ENCODE peak calls at places on chromosomes 5 and 9, in eight cellular contexts. B is transverse colon, Z is thyroid gland, Y is A549, E is vagina, H is H54, A is adrenal gland, F is ovary. T is an unnamed sample.

GRCh38 chr9:36835271-36835996 is 198.6 kb downstream of the PAX5 start:
- DNase-seq in B (no peak), Z (no peak), Y (no peak), E (no peak), H (no peak), A (no peak), F (no peak), T (no peak)

GRCh38 chr9:110571801-110572490 is 7.6 kb downstream of the SVEP1 start:
- DNase-seq in B (no peak), Z (no peak), Y (no peak), E (no peak), H (no peak), A (no peak), F (no peak), T (no peak)

GRCh38 chr5:171525086-171525485 is 105.6 kb downstream of the FGF18 start:
- DNase-seq in B (no peak), Z (no peak), Y (no peak), E (no peak), H (no peak), A (no peak), F (no peak), T (no peak)

GRCh38 chr5:16549491-16550233 is 67.1 kb downstream of the RETREG1 start:
- DNase-seq in B (no peak), Z (no peak), Y (no peak), E (no peak), H (no peak), A (no peak), F (no peak), T (no peak)

GRCh38 chr9:83920469-83920941 is 727 bp downstream of the KIF27 start:
- DNase-seq in B (peak), Z (peak), Y (no peak), E (no peak), H (no peak), A (no peak), F (peak), T (peak)

GRCh38 chr9:136544549-136545064 is 1.2 kb downstream of the NOTCH1 start:
- DNase-seq in B (peak), Z (peak), Y (no peak), E (no peak), H (peak), A (no peak), F (no peak), T (peak)

GRCh38 chr9:28105001-28105400 is 531.7 kb upstream of the C9orf72 start:
- DNase-seq in B (no peak), Z (no peak), Y (no peak), E (no peak), H (no peak), A (no peak), F (no peak), T (no peak)

GRCh38 chr5:148390914-148391313 is 7.2 kb downstream of the FBXO38 start:
- DNase-seq in B (no peak), Z (no peak), Y (no peak), E (no peak), H (no peak), A (no peak), F (no peak), T (no peak)

GRCh38 chr5:121273818-121274433 is 577.8 kb upstream of the FTMT start:
- DNase-seq in B (no peak), Z (no peak), Y (peak), E (no peak), H (peak), A (no peak), F (no peak), T (no peak)

GRCh38 chr9:113966394-113966793 is 90.3 kb downstream of the ZNF618 start:
- DNase-seq in B (peak), Z (no peak), Y (no peak), E (no peak), H (no peak), A (no peak), F (no peak), T (no peak)

GRCh38 chr5:138905541-138905940 is 30.4 kb upstream of the LRRTM2 start:
- DNase-seq in B (no peak), Z (peak), Y (peak), E (no peak), H (peak), A (no peak), F (no peak), T (no peak)

GRCh38 chr9:91751922-91752321 is 198.1 kb downstream of the ROR2 start:
- DNase-seq in B (no peak), Z (no peak), Y (no peak), E (no peak), H (no peak), A (no peak), F (no peak), T (no peak)

GRCh38 chr5:17261075-17261474 is 43.6 kb downstream of the BASP1 start:
- DNase-seq in B (no peak), Z (no peak), Y (no peak), E (no peak), H (no peak), A (no peak), F (no peak), T (no peak)

GRCh38 chr9:70979971-70980370 is 141.4 kb downstream of the TRPM3 start:
- DNase-seq in B (no peak), Z (no peak), Y (no peak), E (no peak), H (no peak), A (no peak), F (no peak), T (no peak)

GRCh38 chr5:149063901-149064478 is 1.1 kb upstream of the SH3TC2 start:
- DNase-seq in B (no peak), Z (no peak), Y (no peak), E (no peak), H (no peak), A (no peak), F (no peak), T (no peak)

GRCh38 chr5:146630467-146630866 is 114.5 kb upstream of the GPR151 start:
- DNase-seq in B (no peak), Z (no peak), Y (no peak), E (no peak), H (no peak), A (no peak), F (no peak), T (no peak)

GRCh38 chr9:109487247-109487646 is 10.9 kb downstream of the PTPN3 start:
- DNase-seq in B (no peak), Z (no peak), Y (no peak), E (no peak), H (no peak), A (no peak), F (no peak), T (no peak)

GRCh38 chr5:82313016-82313415 is 34.9 kb upstream of the RPS23 start:
- DNase-seq in B (peak), Z (no peak), Y (no peak), E (no peak), H (no peak), A (no peak), F (no peak), T (no peak)

GRCh38 chr9:33438926-33439511 is 8.4 kb downstream of the AQP3 start:
- DNase-seq in B (no peak), Z (no peak), Y (no peak), E (no peak), H (no peak), A (no peak), F (no peak), T (no peak)

GRCh38 chr9:135341612-135342169 is 137.9 kb upstream of the PPP1R26 start:
- DNase-seq in B (no peak), Z (no peak), Y (no peak), E (no peak), H (no peak), A (no peak), F (no peak), T (no peak)

GRCh38 chr5:62041364-62041763 is 264.6 kb upstream of the KIF2A start:
- DNase-seq in B (no peak), Z (no peak), Y (no peak), E (no peak), H (no peak), A (no peak), F (no peak), T (no peak)

DNA sequence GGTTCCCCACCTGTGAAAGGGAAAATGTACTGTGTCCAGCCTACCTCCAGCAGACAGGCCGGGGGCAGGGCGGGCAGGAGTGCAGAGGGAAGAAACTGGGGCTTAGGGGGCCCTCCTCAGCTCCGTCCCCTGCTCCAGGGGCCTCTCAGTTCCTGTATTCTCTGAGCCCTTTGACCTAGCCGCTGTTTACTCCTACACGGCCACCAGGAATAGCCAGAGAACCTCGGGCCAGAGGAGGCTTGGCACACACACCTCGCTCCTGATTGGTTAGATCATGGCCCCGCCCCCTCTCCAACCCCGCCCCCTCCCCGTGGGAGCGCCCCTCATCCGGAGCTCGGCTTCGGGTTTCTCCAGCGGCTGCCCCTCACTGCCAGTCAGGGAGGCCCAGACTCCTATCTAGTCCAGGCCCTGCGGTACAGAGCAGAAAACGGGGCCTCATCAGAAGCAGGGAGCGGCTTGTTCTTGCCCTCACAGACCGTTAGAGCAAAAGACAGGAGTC is 2.2 kb downstream of the ST6GALNAC6 start:
- DNase-seq in B (peak), Z (peak), Y (peak), E (no peak), H (no peak), A (peak), F (peak), T (peak)
- TF ChIP-seq POLR2A in B (peak), Z (no peak), Y (no peak), E (no peak), H (no peak), A (peak), F (peak), T (no peak)

GRCh38 chr5:6595405-6595804 is 37.4 kb downstream of the NSUN2 start:
- DNase-seq in B (no peak), Z (no peak), Y (no peak), E (peak), H (no peak), A (no peak), F (no peak), T (no peak)

GRCh38 chr5:6599739-6600138 is 33.1 kb downstream of the NSUN2 start:
- DNase-seq in B (no peak), Z (no peak), Y (no peak), E (no peak), H (no peak), A (no peak), F (no peak), T (no peak)

GRCh38 chr5:6596388-6596787 is 36.5 kb downstream of the NSUN2 start:
- DNase-seq in B (no peak), Z (no peak), Y (no peak), E (no peak), H (no peak), A (no peak), F (no peak), T (no peak)

GRCh38 chr5:6598351-6598900 is 34.4 kb downstream of the NSUN2 start:
- DNase-seq in B (no peak), Z (no peak), Y (no peak), E (peak), H (no peak), A (no peak), F (no peak), T (no peak)

GRCh38 chr5:6597557-6597956 is 35.3 kb downstream of the NSUN2 start:
- DNase-seq in B (no peak), Z (no peak), Y (no peak), E (peak), H (no peak), A (no peak), F (no peak), T (no peak)
- TF ChIP-seq POLR2A in B (no peak), Z (no peak), Y (no peak), E (no peak), H (no peak), A (no peak), F (no peak), T (no peak)

DNA sequence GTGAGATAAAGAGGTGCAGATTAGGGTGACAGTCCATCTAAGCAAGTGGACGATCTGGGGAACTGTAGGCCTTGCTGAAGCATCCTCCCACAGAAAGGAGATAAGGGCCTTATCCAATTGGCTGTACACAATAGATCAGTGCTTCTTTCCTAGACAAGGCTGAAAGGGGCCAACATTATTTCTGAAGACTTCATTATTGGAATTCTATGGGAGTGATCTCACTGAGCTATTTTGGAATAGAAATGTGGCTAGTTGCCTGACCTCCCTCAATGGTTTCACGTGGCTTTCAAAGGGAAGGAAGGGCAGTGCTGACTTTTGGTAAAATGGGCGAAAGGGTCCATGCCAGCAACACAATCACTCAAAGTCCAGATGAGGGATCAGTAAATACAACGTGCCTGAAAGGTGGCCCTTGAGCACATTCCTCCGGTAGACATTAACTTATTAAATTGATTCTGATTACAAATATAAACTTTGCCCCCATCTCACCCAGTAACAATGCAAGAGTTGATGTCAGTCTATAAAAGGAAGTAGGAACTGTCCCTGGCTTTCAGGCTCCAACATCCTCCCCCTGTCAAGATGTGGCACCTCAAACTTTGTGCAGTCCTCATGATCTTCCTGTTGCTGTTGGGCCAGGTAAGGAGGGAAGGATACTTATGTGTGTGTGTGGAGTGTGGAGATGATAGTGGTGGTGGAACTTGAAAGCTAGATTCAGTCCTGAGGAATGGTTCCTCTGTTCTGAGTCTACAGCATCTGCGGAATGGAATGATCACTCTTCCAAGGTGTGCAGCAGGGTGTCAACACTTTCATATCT is at the start of gene LEAP2:
- DNase-seq in B (peak), Z (no peak), Y (peak), E (no peak), H (no peak), A (no peak), F (no peak), T (peak)
- TF ChIP-seq POLR2A in B (peak), Z (no peak), Y (no peak), E (no peak), H (no peak), A (no peak), F (no peak), T (peak)

GRCh38 chr5:134370871-134371833 is at the start of gene UBE2B:
- DNase-seq in B (peak), Z (peak), Y (peak), E (peak), H (peak), A (peak), F (peak), T (peak)
- TF ChIP-seq POLR2A in B (peak), Z (peak), Y (no peak), E (peak), H (peak), A (peak), F (peak), T (peak)

GRCh38 chr5:140664353-140665119 is at the start of gene WDR55:
- DNase-seq in B (peak), Z (peak), Y (peak), E (peak), H (peak), A (peak), F (peak), T (peak)
- TF ChIP-seq POLR2A in B (peak), Z (peak), Y (peak), E (peak), H (peak), A (peak), F (peak), T (peak)

T was measured in body of pancreas.